ENCODE peak calls at places on chromosomes 6 and 20, in eight cellular contexts. B is fibroblast of lung; S is stomach; N is fibroblast of pulmonary artery; K is left ventricle myocardium inferior; O is heart left ventricle; F is CD8-positive, alpha-beta T cell; P is GM23338. W is an unnamed sample.

GRCh38 chr6:80610821-80611220 is 504.4 kb downstream of the BCKDHB start:
- DNase-seq in B (peak; percentile 71), P (no peak), K (no peak), S (no peak), O (no peak), F (no peak), N (peak; percentile 40), W (peak; percentile 56)

GRCh38 chr6:3326981-3327380 is 68.2 kb downstream of the PSMG4 start:
- DNase-seq in F (no peak), S (peak; percentile 20), K (no peak), O (no peak), B (no peak), P (no peak), N (no peak), W (no peak)

GRCh38 chr6:131773284-131773950 is 34.4 kb upstream of the ENPP1 start:
- DNase-seq in P (no peak), S (no peak), F (no peak), B (peak; percentile 27), N (no peak), K (no peak), O (no peak), W (no peak)

GRCh38 chr6:19408331-19408730 is 428.8 kb upstream of the ID4 start:
- DNase-seq in B (peak; percentile 52), N (peak; percentile 35), P (no peak), K (no peak), S (no peak), O (no peak), F (no peak), W (no peak)

GRCh38 chr6:95294047-95294446 is 283.3 kb upstream of the MANEA start:
- DNase-seq in B (no peak), S (no peak), N (no peak), F (no peak), P (peak; percentile 78), K (no peak), O (no peak), W (no peak)

GRCh38 chr6:157063176-157063934 is 260.0 kb downstream of the TMEM242 start:
- DNase-seq in S (no peak), B (no peak), O (no peak), K (no peak), P (peak; percentile 37), N (no peak), F (no peak), W (no peak)

GRCh38 chr6:38671885-38672467 is 31.0 kb downstream of the GLO1 start:
- DNase-seq in O (no peak), P (peak; percentile 82), N (peak; percentile 79), S (no peak), B (peak; percentile 43), F (no peak), K (no peak), W (peak; percentile 27)

GRCh38 chr6:43178951-43179830 is 2.8 kb upstream of the CUL9 start:
- DNase-seq in N (no peak), S (no peak), O (no peak), B (no peak), F (no peak), K (no peak), P (no peak), W (no peak)

GRCh38 chr20:57849126-57849867 is 139.5 kb upstream of the PMEPA1 start:
- DNase-seq in O (no peak), F (no peak), P (no peak), K (no peak), N (peak; percentile 4), B (peak; percentile 54), S (no peak), W (no peak)

GRCh38 chr6:11096109-11096508 is 2.5 kb downstream of the SMIM13 start:
- DNase-seq in F (no peak), S (no peak), B (peak; percentile 70), O (no peak), K (no peak), N (peak; percentile 78), P (peak; percentile 65), W (peak; percentile 43)

GRCh38 chr6:91487729-91488392 is 901.0 kb upstream of the MAP3K7 start:
- DNase-seq in S (no peak), P (peak; percentile 3), K (no peak), N (no peak), F (no peak), B (no peak), O (no peak), W (no peak)

GRCh38 chr6:118641042-118641441 is 10.3 kb downstream of the CEP85L start:
- DNase-seq in O (no peak), P (no peak), F (no peak), B (no peak), N (no peak), K (no peak), S (no peak), W (no peak)

GRCh38 chr6:120648713-120649112 is 685.6 kb downstream of the TBC1D32 start:
- DNase-seq in K (no peak), P (no peak), F (no peak), N (no peak), B (no peak), O (no peak), S (no peak), W (no peak)

GRCh38 chr6:7035837-7036249 is 71.9 kb upstream of the RREB1 start:
- DNase-seq in S (no peak), P (no peak), F (no peak), B (no peak), O (no peak), N (no peak), K (no peak), W (no peak)

GRCh38 chr6:170075659-170076223 is 215.1 kb downstream of the DLL1 start:
- DNase-seq in O (no peak), F (no peak), N (no peak), S (peak; percentile 21), P (no peak), K (no peak), B (no peak), W (no peak)
- H3K4me3 ChIP-seq in O (no peak overlapping the region), F (no peak overlapping the region), N (no peak overlapping the region), S (no peak overlapping the region), P (no peak overlapping the region), K (no peak overlapping the region), B (no peak overlapping the region), W (no peak overlapping the region)

GRCh38 chr6:126919947-126920346 is 198.5 kb upstream of the RSPO3 start:
- DNase-seq in S (no peak), K (no peak), F (no peak), N (peak; percentile 95), P (no peak), O (no peak), B (peak; percentile 95), W (peak; percentile 96)
- H3K4me3 ChIP-seq in S (no peak overlapping the region), K (no peak overlapping the region), F (no peak overlapping the region), N (no peak overlapping the region), P (no peak overlapping the region), O (no peak overlapping the region), B (no peak overlapping the region), W (no peak overlapping the region)

GRCh38 chr6:4880373-4880762 is 104.2 kb downstream of the CDYL start:
- DNase-seq in F (no peak), P (no peak), B (no peak), N (no peak), S (no peak), K (no peak), O (no peak), W (no peak)

GRCh38 chr6:4885534-4885933 is 109.3 kb downstream of the CDYL start:
- DNase-seq in B (no peak), K (no peak), S (no peak), N (no peak), P (no peak), O (no peak), F (no peak), W (no peak)

GRCh38 chr6:4883298-4883697 is 107.1 kb downstream of the CDYL start:
- DNase-seq in K (no peak), F (no peak), S (peak; percentile 74), B (no peak), P (no peak), N (no peak), O (no peak), W (no peak)

GRCh38 chr6:4888841-4889240 is 112.6 kb downstream of the CDYL start:
- DNase-seq in K (no peak), P (no peak), O (no peak), B (no peak), N (peak; percentile 44), F (no peak), S (no peak), W (no peak)

GRCh38 chr6:4884646-4885427 is 108.6 kb downstream of the CDYL start:
- DNase-seq in K (no peak), S (no peak), P (no peak), N (no peak), B (no peak), O (no peak), F (no peak), W (no peak)
- H3K4me3 ChIP-seq in K (no peak overlapping the region), S (no peak overlapping the region), P (no peak overlapping the region), N (no peak overlapping the region), B (no peak overlapping the region), O (no peak overlapping the region), F (no peak overlapping the region), W (no peak overlapping the region)

GRCh38 chr6:142648526-142648925 is 296.4 kb downstream of the HIVEP2 start:
- DNase-seq in N (no peak), K (no peak), S (no peak), P (no peak), F (no peak), B (no peak), O (no peak), W (no peak)

GRCh38 chr6:142644866-142645265 is 300.1 kb downstream of the HIVEP2 start:
- DNase-seq in N (no peak), O (no peak), F (no peak), S (no peak), K (no peak), B (no peak), P (no peak), W (no peak)

GRCh38 chr6:142642651-142643050 is 302.3 kb downstream of the HIVEP2 start:
- DNase-seq in K (no peak), P (no peak), B (peak; percentile 5), O (no peak), N (no peak), F (no peak), S (no peak), W (no peak)

GRCh38 chr6:142645663-142646062 is 299.3 kb downstream of the HIVEP2 start:
- DNase-seq in O (no peak), K (no peak), F (no peak), B (no peak), P (no peak), S (no peak), N (no peak), W (no peak)

DNA sequence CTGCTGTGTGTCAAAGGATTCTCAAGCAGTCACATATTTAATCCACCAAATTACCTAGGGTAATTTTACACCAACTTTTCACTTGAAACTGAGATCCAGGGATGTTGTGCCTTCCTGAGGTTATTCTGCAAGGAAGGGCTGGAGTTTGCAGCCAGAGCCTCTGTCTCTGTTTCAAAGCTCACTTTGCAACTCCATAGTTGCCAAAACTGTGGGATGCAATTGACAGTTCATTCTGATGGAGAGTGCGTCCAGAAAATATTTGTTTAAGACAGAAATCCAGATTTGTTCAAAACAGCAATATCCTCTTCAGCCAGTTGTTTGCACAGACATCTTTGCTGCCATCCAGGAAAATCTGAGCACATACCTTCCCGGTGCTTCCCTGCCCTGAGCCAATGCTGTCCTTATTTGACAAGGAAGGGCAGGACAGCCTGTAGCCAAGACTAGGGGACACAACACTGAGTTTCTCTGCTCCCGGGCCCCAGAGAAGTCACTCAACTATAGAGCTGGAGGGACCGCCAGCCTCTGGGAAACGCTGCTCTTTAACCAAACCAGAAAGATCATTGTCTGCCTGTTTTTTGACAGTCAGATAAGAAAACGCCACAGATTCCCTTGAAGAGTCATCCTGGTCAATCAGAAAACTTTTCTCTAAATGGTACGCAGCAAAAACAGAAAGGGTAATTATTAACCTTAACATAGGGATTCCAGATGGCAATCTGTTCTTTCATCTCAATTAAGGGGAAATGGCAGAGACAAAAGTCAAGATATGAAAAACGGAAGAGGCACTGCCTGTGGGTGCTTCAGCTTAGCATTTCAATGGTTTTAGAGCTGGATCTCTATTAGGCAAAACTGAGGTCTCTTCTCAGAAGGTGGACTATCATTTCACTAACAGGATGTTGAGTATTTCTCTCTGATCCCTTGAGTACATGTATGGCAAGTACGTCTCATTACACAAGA is 297.3 kb downstream of the HIVEP2 start:
- DNase-seq in F (no peak), O (no peak), B (no peak), P (peak; percentile 49), K (no peak), S (no peak), N (no peak), W (no peak)
- H3K4me3 ChIP-seq in F (no peak overlapping the region), O (no peak overlapping the region), B (no peak overlapping the region), P (peak overlapping the region; percentile 3), K (no peak overlapping the region), S (no peak overlapping the region), N (no peak overlapping the region), W (no peak overlapping the region)